ENCODE peak calls at places on chromosomes 6 and 20, in ten cellular contexts. Z is cardiac muscle cell, R is prostate gland, U is pancreas, Q is ascending aorta, K is hepatocyte, F is upper lobe of left lung, B is mammary epithelial cell, C is A549, D is heart left ventricle. V is an unnamed sample.

GRCh38 chr6:42100029-42100901 is 42.2 kb downstream of the C6orf132 start:
- DNase-seq in Z (no peak), B (peak), F (no peak), Q (no peak), C (no peak), R (no peak), K (peak), D (no peak), U (no peak), V (peak)

GRCh38 chr6:139600919-139601470 is 226.5 kb upstream of the CITED2 start:
- DNase-seq in F (no peak), B (no peak), K (no peak), Q (no peak), Z (no peak), R (no peak), D (no peak), U (no peak), C (no peak), V (no peak)

GRCh38 chr6:141472550-141472949 is 660.2 kb upstream of the GJE1 start:
- DNase-seq in Q (no peak), K (no peak), F (no peak), U (no peak), R (no peak), Z (no peak), B (no peak), C (no peak), D (no peak), V (no peak)

GRCh38 chr6:116287668-116288282 is 8.0 kb upstream of the TSPYL1 start:
- DNase-seq in U (no peak), K (peak), D (no peak), Z (peak), Q (no peak), R (no peak), F (no peak), B (no peak), C (no peak), V (no peak)

GRCh38 chr6:108164815-108165706 is 761 bp upstream of the NR2E1 start:
- DNase-seq in K (no peak), Z (no peak), B (no peak), C (no peak), R (no peak), F (no peak), U (no peak), D (no peak), Q (no peak), V (no peak)

GRCh38 chr6:155142902-155143609 is 120.8 kb upstream of the CLDN20 start:
- DNase-seq in Q (no peak), K (no peak), Z (no peak), C (no peak), F (no peak), U (no peak), D (no peak), B (no peak), R (no peak), V (no peak)

GRCh38 chr6:107046316-107046715 is 18.3 kb downstream of the MTRES1 start:
- DNase-seq in F (no peak), D (no peak), B (no peak), Q (no peak), Z (peak), U (no peak), R (no peak), K (no peak), C (no peak), V (no peak)

GRCh38 chr20:45834797-45835161 is 1.2 kb downstream of the SNX21 start:
- DNase-seq in K (no peak), Q (no peak), C (no peak), U (no peak), D (no peak), B (no peak), F (no peak), R (no peak), Z (no peak), V (no peak)

GRCh38 chr6:30037182-30037788 is 23.8 kb upstream of the POLR1H start:
- DNase-seq in Q (no peak), Z (peak), R (no peak), K (peak), B (peak), D (no peak), C (peak), F (no peak), U (no peak), V (no peak)

GRCh38 chr6:166007349-166008263 is 160.0 kb downstream of the TBXT start:
- DNase-seq in Z (peak), D (peak), B (no peak), K (peak), C (no peak), U (peak), R (no peak), F (no peak), Q (no peak), V (no peak)

GRCh38 chr6:7045331-7045730 is 62.4 kb upstream of the RREB1 start:
- DNase-seq in K (no peak), C (no peak), B (no peak), U (no peak), F (no peak), Q (no peak), D (no peak), Z (no peak), R (no peak), V (no peak)

GRCh38 chr6:10030942-10031537 is 383.8 kb downstream of the TFAP2A start:
- DNase-seq in D (no peak), F (no peak), R (no peak), B (peak), K (peak), C (no peak), Q (no peak), Z (peak), U (no peak), V (no peak)

GRCh38 chr20:41524980-41525613 is 93.1 kb downstream of the CHD6 start:
- DNase-seq in D (peak), Z (peak), Q (no peak), F (peak), U (peak), C (no peak), R (peak), K (peak), B (peak), V (no peak)

GRCh38 chr6:36769161-36769675 is 70.0 kb downstream of the CPNE5 start:
- DNase-seq in R (no peak), C (no peak), D (peak), Z (peak), K (no peak), F (no peak), U (no peak), Q (no peak), B (peak), V (no peak)

GRCh38 chr6:148146717-148147116 is 195.9 kb upstream of the SASH1 start:
- DNase-seq in K (no peak), B (peak), D (no peak), F (no peak), Z (no peak), U (no peak), R (no peak), Q (no peak), C (no peak), V (no peak)

GRCh38 chr6:7673063-7673536 is 52.8 kb upstream of the BMP6 start:
- DNase-seq in D (peak), C (no peak), R (no peak), F (peak), B (peak), Q (no peak), U (no peak), Z (peak), K (peak), V (no peak)

GRCh38 chr6:118495639-118496296 is 52.3 kb upstream of the PLN start:
- DNase-seq in C (no peak), R (no peak), U (no peak), Z (no peak), B (peak), D (no peak), Q (no peak), F (no peak), K (no peak), V (peak)

GRCh38 chr20:3158968-3159431 is 665 bp downstream of the FASTKD5 start:
- DNase-seq in Z (peak), D (no peak), K (no peak), C (no peak), F (no peak), U (no peak), B (no peak), R (no peak), Q (no peak), V (no peak)

GRCh38 chr6:133062077-133062476 is 179.1 kb upstream of the EYA4 start:
- DNase-seq in R (no peak), D (peak), Z (no peak), Q (no peak), K (no peak), B (no peak), C (no peak), F (no peak), U (no peak), V (peak)

GRCh38 chr6:44264154-44265002 is 973 bp downstream of the NFKBIE start:
- DNase-seq in Z (no peak), Q (no peak), R (no peak), K (no peak), U (no peak), D (peak), C (no peak), F (peak), B (peak), V (no peak)

GRCh38 chr6:157655139-157655538 is 167.9 kb upstream of the SNX9 start:
- DNase-seq in F (peak), Z (no peak), C (no peak), D (no peak), B (no peak), K (no peak), R (no peak), Q (no peak), U (no peak), V (no peak)

GRCh38 chr20:48738399-48739304 is 89.1 kb downstream of the PREX1 start:
- DNase-seq in K (peak), Z (peak), B (no peak), U (no peak), D (no peak), F (no peak), R (no peak), Q (no peak), C (no peak), V (no peak)

GRCh38 chr20:35831029-35831428 is 59.2 kb downstream of the PHF20 start:
- DNase-seq in U (no peak), B (peak), F (no peak), Z (no peak), R (no peak), K (no peak), Q (no peak), C (no peak), D (no peak), V (no peak)

GRCh38 chr6:140586426-140587061 is 1212.1 kb upstream of the CITED2 start:
- DNase-seq in C (no peak), F (no peak), D (no peak), Q (no peak), B (no peak), K (no peak), Z (no peak), U (no peak), R (no peak), V (no peak)

GRCh38 chr6:108797951-108798671 is 50.1 kb upstream of the ARMC2 start:
- DNase-seq in R (no peak), K (no peak), C (no peak), F (no peak), Z (no peak), U (no peak), B (no peak), D (no peak), Q (no peak), V (no peak)

GRCh38 chr20:52340036-52340634 is 148.6 kb upstream of the ZFP64 start:
- DNase-seq in F (no peak), K (no peak), U (no peak), B (no peak), D (no peak), Q (no peak), Z (no peak), R (no peak), C (peak), V (no peak)

DNA sequence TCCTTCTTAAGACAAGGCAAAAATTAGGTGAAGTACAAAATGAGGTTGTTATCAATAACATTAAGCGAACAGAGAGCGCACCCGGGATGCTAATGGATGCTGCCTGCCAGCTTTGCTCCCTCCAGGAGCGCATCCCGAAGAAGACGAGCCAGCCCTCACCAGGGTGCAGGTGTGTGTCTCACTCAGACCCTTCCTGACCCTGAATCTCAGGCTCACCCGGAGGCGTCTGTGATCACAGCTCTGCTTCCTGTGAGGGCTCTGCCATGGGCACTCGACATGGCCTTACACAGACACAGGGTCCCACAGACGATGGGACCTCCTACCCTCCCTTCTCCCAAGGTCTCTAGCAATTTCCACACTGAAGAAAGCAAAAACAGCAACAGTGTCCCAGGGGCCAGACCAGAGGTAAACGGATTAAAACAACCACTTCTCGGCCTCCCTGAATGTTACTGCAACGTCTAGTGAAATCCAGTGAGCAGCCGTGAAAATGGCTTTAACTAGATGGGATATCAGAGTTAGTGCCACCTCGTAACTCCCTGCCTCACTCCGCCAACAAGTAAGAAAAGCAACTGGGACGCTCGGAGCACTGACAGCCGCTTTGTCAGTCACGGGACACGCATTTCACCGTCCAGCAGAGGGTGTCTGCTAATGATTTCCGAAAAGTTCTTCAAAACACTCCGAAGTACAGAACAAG is 11.7 kb downstream of the ZBTB46 start:
- DNase-seq in Q (no peak), U (no peak), C (peak), B (no peak), Z (no peak), K (no peak), F (no peak), R (no peak), D (no peak), V (no peak)
- H3K27ac ChIP-seq in Q (no peak), U (no peak), C (no peak), B (no peak), Z (peak), K (no peak), F (no peak), R (no peak), D (no peak), V (no peak)

GRCh38 chr6:5671604-5672559 is 334.8 kb downstream of the NRN1 start:
- DNase-seq in K (peak), U (no peak), Q (no peak), Z (no peak), C (no peak), F (no peak), R (no peak), D (no peak), B (no peak), V (no peak)
- H3K4me3 ChIP-seq in K (no peak), U (no peak), Q (peak), Z (no peak), C (no peak), F (no peak), R (no peak), D (no peak), B (no peak), V (no peak)

DNA sequence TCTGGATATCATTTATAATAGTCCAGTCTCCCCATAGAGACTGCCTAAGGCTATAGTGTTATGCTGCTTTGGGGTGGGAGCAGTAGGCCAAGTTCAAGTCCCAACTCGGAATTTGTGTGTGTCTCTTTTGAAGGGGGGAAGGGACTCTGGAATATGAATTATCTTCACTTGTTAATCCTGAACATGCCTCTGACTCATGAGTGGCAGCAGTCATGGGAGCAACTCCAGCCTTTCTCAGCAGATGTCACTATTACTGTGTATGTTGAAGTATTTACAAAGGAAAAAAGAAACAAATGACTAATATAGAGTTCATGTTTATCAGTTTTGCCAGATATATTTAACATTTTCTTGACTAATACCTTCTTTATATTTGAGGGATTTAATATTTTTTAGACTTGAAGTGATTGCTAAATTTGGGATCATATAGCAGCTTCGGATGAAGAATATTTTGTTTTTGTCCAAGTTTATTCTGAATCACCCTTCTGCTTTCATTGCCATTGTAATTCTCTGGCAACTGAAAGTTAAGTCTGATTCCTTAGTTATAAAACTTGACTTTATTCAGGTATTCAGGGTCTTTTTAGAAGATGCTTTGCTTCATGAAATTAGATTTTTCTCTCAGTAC is 23.4 kb downstream of the FAM217A start:
- DNase-seq in Z (no peak), K (peak), R (peak), D (no peak), Q (no peak), F (no peak), B (peak), C (peak), U (peak), V (peak)
- TF ChIP-seq CTCF in Z (peak), K (peak), R (peak), D (peak), Q (no peak), F (no peak), B (peak), C (peak), U (no peak), V (peak)

DNA sequence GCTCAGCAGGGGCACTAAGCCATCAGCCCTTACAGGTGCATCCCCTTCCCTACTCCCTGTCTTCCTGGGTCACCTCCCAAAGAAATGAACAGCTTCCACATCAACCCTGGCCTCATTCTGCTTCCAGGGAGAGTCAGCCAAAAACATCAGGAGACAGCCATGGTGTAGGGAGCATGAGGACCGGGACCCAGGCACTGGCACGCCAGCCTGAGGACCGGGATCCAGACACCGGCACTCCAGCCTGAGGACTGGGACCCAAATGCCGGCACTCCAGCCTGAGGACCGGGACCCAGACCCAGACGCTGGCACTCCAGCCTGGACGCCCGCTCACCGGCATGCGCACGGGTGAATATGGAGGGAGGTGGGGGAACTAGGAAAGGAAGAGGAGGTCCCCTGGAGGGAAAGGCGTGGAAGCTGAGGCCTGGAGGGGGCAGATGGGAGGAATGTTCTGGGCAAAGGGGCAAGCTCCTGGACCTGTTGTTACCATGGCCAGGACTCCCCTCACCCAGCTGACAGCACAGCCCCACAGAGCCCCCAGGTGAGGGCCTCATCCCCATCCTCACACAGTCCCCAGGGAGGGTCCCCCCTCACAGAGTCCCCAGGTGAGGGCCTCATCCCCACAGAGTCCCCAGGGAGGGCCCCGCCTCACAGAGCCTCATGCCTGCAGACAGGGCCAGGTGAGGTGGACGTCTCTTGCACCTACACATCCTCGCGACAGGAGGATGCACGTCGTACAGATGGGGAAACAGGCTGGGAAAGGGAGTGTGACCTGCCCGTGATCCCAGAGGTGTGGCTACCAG is 26.0 kb upstream of the MRGBP start:
- DNase-seq in U (no peak), Z (no peak), Q (no peak), D (peak), B (no peak), C (no peak), K (no peak), R (no peak), F (no peak), V (no peak)
- H3K27ac ChIP-seq in U (no peak), Z (no peak), Q (no peak), D (no peak), B (no peak), C (no peak), K (no peak), R (no peak), F (no peak), V (no peak)

DNA sequence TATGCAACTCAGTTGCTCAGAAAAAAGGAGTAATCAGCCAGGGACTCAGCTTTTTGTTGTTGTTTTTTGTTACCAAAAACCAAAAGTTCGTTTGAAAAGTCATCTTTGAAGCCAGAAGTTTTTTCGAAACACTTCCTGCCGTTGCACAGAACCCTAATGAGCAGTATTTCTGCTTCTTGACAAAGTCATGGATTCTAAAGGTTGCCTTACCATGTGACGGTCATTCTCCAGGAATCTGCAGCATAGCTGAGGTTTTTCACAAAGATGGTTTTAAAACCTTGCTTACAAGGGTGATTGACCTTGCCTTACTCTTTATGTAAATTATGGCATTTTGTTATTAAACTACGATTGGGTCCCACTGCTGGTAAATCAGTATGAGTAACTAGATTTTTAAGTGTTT is 2.0 kb downstream of the RAB32 start:
- DNase-seq in R (no peak), B (peak), C (no peak), Z (no peak), U (no peak), Q (no peak), F (no peak), K (peak), D (no peak), V (no peak)
- H3K4me3 ChIP-seq in R (no peak), B (peak), C (peak), Z (no peak), U (peak), Q (peak), F (no peak), K (peak), D (peak), V (peak)

V was measured in AG04450.